ENCODE peak calls at places on chromosomes 1 and 21, in six cellular contexts. K, R, W, V, N and C are unnamed samples.

GRCh38 chr1:91501527-91501859 is 842 bp downstream of the CDC7 start:
- DNase-seq in K (peak), R (peak), N (peak), W (no peak), V (no peak), C (no peak)

GRCh38 chr1:210092366-210092765 is 140.2 kb upstream of the SERTAD4 start:
- DNase-seq in W (no peak), N (no peak), K (no peak), V (no peak), R (no peak), C (no peak)

GRCh38 chr1:88800382-88801051 is 90.8 kb downstream of the GTF2B start:
- DNase-seq in W (no peak), N (peak), K (peak), R (no peak), V (peak), C (no peak)

GRCh38 chr1:244112646-244113045 is 61.6 kb downstream of the ZBTB18 start:
- DNase-seq in R (no peak), W (no peak), K (peak), N (peak), V (no peak), C (no peak)

GRCh38 chr1:214143015-214143775 is 137.8 kb upstream of the SMYD2 start:
- DNase-seq in R (no peak), V (no peak), K (no peak), W (no peak), N (no peak), C (no peak)

GRCh38 chr1:214289574-214290272 is 8.8 kb downstream of the SMYD2 start:
- DNase-seq in W (no peak), V (no peak), K (no peak), R (no peak), N (peak), C (no peak)

GRCh38 chr1:35408925-35409324 is 140.4 kb downstream of the ZMYM4 start:
- DNase-seq in R (no peak), V (no peak), N (no peak), W (no peak), K (no peak), C (no peak)

GRCh38 chr21:27424601-27425000 is 457.7 kb upstream of the ADAMTS5 start:
- DNase-seq in R (no peak), V (no peak), W (no peak), N (peak), K (peak), C (no peak)

GRCh38 chr1:56655991-56656613 is 11.0 kb downstream of the PRKAA2 start:
- DNase-seq in N (no peak), W (no peak), R (no peak), K (no peak), V (no peak), C (no peak)

GRCh38 chr1:70909262-70909817 is 138.3 kb downstream of the PTGER3 start:
- DNase-seq in R (no peak), K (no peak), N (no peak), W (no peak), V (no peak), C (no peak)

GRCh38 chr1:160127865-160128523 is 12.4 kb downstream of the ATP1A2 start:
- DNase-seq in K (peak), N (peak), W (no peak), R (no peak), V (no peak), C (no peak)

GRCh38 chr1:232538943-232539302 is 91.0 kb downstream of the SIPA1L2 start:
- DNase-seq in K (no peak), N (peak), V (no peak), R (no peak), W (no peak), C (no peak)

GRCh38 chr1:94096797-94097549 is 24.0 kb downstream of the ABCA4 start:
- DNase-seq in W (no peak), K (peak), R (no peak), N (no peak), V (no peak), C (no peak)

GRCh38 chr1:41242645-41243171 is 602 bp upstream of the SCMH1 start:
- DNase-seq in N (no peak), W (no peak), V (peak), K (no peak), R (no peak), C (no peak)

GRCh38 chr1:17059391-17060128 is 5.7 kb upstream of the SDHB start:
- DNase-seq in V (peak), N (peak), K (peak), R (peak), W (peak), C (peak)

GRCh38 chr1:29498126-29499100 is 262.1 kb downstream of the PTPRU start:
- DNase-seq in N (no peak), V (no peak), R (no peak), K (no peak), W (peak), C (no peak)

GRCh38 chr1:181100015-181100905 is 11.8 kb downstream of the IER5 start:
- DNase-seq in W (no peak), V (no peak), N (no peak), K (no peak), R (no peak), C (no peak)

GRCh38 chr1:198932351-198932991 is 293.6 kb downstream of the PTPRC start:
- DNase-seq in N (no peak), W (no peak), V (no peak), R (no peak), K (no peak), C (no peak)

GRCh38 chr1:71494163-71494562 is 413.3 kb upstream of the ZRANB2 start:
- DNase-seq in R (no peak), V (no peak), K (peak), W (no peak), N (peak), C (no peak)

GRCh38 chr1:110408488-110408887 is 994 bp upstream of the LAMTOR5 start:
- DNase-seq in N (no peak), K (no peak), V (no peak), R (no peak), W (no peak), C (no peak)

GRCh38 chr1:110407260-110408210 is at the start of gene LAMTOR5:
- DNase-seq in K (peak), N (peak), R (peak), V (peak), W (peak), C (peak)

GRCh38 chr1:110411173-110411572 is 3.7 kb upstream of the LAMTOR5 start:
- DNase-seq in K (no peak), N (no peak), W (no peak), V (no peak), R (no peak), C (no peak)

DNA sequence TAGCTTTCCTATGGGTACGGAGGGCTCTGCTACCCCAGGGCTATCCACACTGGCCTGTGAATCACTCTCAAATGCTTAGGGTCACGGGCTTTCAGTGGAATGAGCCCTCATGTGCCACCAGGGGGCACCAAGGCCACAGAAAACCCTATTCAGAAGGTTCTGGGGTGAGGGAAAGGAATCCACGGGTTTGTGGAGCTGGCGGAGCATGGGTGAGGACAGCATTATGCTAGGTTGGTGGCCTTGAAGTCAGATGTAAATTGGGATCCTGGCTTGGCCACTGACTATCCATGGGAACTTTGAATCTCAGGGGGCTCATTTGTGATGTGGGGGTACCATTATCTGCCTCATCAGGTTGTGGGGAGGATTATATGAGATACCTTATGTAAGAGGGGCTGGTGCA is 5.1 kb upstream of the LAMTOR5 start:
- DNase-seq in V (peak), K (peak), W (peak), R (peak), N (peak), C (peak)
- TF ChIP-seq CTCF in V (peak), K (peak), W (peak), R (peak), N (peak), C (peak)

DNA sequence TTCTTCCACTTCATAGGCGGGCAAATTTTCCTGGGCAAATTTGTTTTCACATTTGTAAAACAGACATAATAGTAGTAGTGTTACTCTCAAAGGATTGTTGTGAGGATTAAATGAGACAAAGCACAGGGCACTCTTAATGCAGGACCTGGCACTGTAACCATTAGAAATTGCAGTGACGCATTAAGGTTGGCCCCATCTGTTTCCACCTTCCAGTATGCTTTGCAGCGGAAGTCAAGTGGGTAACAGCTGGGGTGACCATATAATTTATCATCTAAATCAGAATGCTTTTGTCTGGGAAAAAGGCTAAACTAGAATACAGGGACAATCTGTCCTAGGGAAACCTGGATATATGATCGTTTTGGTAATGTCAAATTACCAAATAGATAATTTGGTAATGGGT is 132.5 kb upstream of the CACHD1 start:
- DNase-seq in V (no peak), R (no peak), K (no peak), W (no peak), N (no peak), C (no peak)
- TF ChIP-seq CTCF in V (no peak), R (no peak), K (no peak), W (no peak), N (no peak), C (no peak)

GRCh38 chr1:45545553-45546310 is 4.9 kb upstream of the AKR1A1 start:
- DNase-seq in V (no peak), K (no peak), N (no peak), W (no peak), R (peak), C (no peak)

GRCh38 chr1:45551684-45552083 is 1.1 kb downstream of the AKR1A1 start:
- DNase-seq in R (no peak), K (no peak), N (no peak), V (no peak), W (no peak), C (no peak)

GRCh38 chr1:45554198-45554597 is 3.6 kb downstream of the AKR1A1 start:
- DNase-seq in R (no peak), N (no peak), V (no peak), W (no peak), K (no peak), C (no peak)

GRCh38 chr1:45552309-45552708 is 1.7 kb downstream of the AKR1A1 start:
- DNase-seq in K (no peak), V (peak), N (no peak), R (no peak), W (no peak), C (no peak)

GRCh38 chr1:45550401-45551305 is at the start of gene AKR1A1:
- DNase-seq in W (peak), K (peak), R (peak), V (peak), N (peak), C (peak)
- TF ChIP-seq CTCF in W (no peak), K (peak), R (no peak), V (no peak), N (no peak), C (no peak)

GRCh38 chr1:99005142-99005491 is 456 bp upstream of the PLPPR5 start:
- DNase-seq in R (no peak), N (no peak), W (peak), K (no peak), V (no peak), C (peak)
- TF ChIP-seq CTCF in R (no peak), N (no peak), W (no peak), K (no peak), V (no peak), C (peak)

GRCh38 chr1:204516180-204516879 is at the start of gene MDM4:
- DNase-seq in W (peak), V (peak), K (peak), N (peak), R (peak), C (peak)
- TF ChIP-seq CTCF in W (no peak), V (no peak), K (no peak), N (no peak), R (no peak), C (no peak)

GRCh38 chr1:37860346-37860666 is 914 bp upstream of the MTF1 start:
- DNase-seq in K (no peak), R (no peak), N (no peak), V (no peak), W (no peak), C (no peak)
- TF ChIP-seq CTCF in K (no peak), R (no peak), N (no peak), V (peak), W (peak), C (no peak)

DNA sequence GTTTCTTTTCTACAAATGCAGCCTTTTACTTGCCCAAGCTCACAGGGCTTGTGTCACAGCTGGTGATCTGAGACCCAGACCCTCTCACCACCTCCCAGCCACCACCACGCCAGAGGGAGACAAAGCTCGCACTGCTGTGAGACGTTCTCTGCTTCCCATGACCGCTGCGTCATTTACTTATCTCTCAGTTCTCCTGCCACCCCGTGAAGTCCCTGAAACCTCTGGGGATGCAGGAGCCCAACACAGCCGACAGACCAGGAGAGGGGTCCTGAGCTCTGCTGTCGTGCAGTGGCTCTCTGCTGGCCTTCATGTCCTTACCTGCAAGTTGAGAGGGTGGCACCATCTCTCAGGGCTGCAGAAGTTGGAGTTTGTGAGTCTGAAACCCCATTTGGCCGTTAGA is 77.7 kb downstream of the SLC16A1 start:
- DNase-seq in V (no peak), W (no peak), K (no peak), R (no peak), N (no peak), C (no peak)
- TF ChIP-seq CTCF in V (no peak), W (no peak), K (peak), R (no peak), N (no peak), C (no peak)